ENCODE peak calls at places on chromosomes 2 and 18, in five cellular contexts. S is upper lobe of left lung, N is vagina, L is NB4, B is IMR-90. A is an unnamed sample.

GRCh38 chr18:70454705-70455322 is 166.0 kb downstream of the SOCS6 start:
- DNase-seq in S (no peak), L (peak), B (peak), N (no peak), A (no peak)

GRCh38 chr2:42851186-42851585 is 58.8 kb upstream of the HAAO start:
- DNase-seq in L (no peak), B (no peak), N (no peak), S (no peak), A (no peak)

GRCh38 chr2:38533180-38533579 is 69.5 kb downstream of the HNRNPLL start:
- DNase-seq in B (no peak), S (no peak), L (no peak), N (no peak), A (peak)

GRCh38 chr18:48026216-48026615 is 95.8 kb upstream of the SMAD2 start:
- DNase-seq in B (no peak), L (no peak), S (peak), N (no peak), A (no peak)

GRCh38 chr18:77230645-77231044 is 19.0 kb upstream of the GALR1 start:
- DNase-seq in L (no peak), S (no peak), N (no peak), B (no peak), A (no peak)

GRCh38 chr2:229446316-229446715 is 175.2 kb upstream of the PID1 start:
- DNase-seq in B (no peak), N (no peak), L (no peak), S (no peak), A (no peak)

GRCh38 chr2:39124770-39125075 is 3.9 kb upstream of the SOS1 start:
- DNase-seq in B (no peak), L (no peak), N (no peak), S (no peak), A (no peak)

GRCh38 chr2:196295005-196295404 is 123.6 kb upstream of the STK17B start:
- DNase-seq in L (no peak), N (no peak), S (no peak), B (no peak), A (no peak)

GRCh38 chr2:157441072-157441454 is 2.8 kb downstream of the CYTIP start:
- DNase-seq in B (no peak), L (no peak), N (no peak), S (no peak), A (no peak)

GRCh38 chr2:205590759-205591158 is 91.5 kb upstream of the NRP2 start:
- DNase-seq in S (no peak), N (no peak), B (peak), L (no peak), A (no peak)

GRCh38 chr2:126635281-126635680 is 20.7 kb upstream of the GYPC start:
- DNase-seq in L (peak), S (no peak), N (no peak), B (no peak), A (no peak)

DNA sequence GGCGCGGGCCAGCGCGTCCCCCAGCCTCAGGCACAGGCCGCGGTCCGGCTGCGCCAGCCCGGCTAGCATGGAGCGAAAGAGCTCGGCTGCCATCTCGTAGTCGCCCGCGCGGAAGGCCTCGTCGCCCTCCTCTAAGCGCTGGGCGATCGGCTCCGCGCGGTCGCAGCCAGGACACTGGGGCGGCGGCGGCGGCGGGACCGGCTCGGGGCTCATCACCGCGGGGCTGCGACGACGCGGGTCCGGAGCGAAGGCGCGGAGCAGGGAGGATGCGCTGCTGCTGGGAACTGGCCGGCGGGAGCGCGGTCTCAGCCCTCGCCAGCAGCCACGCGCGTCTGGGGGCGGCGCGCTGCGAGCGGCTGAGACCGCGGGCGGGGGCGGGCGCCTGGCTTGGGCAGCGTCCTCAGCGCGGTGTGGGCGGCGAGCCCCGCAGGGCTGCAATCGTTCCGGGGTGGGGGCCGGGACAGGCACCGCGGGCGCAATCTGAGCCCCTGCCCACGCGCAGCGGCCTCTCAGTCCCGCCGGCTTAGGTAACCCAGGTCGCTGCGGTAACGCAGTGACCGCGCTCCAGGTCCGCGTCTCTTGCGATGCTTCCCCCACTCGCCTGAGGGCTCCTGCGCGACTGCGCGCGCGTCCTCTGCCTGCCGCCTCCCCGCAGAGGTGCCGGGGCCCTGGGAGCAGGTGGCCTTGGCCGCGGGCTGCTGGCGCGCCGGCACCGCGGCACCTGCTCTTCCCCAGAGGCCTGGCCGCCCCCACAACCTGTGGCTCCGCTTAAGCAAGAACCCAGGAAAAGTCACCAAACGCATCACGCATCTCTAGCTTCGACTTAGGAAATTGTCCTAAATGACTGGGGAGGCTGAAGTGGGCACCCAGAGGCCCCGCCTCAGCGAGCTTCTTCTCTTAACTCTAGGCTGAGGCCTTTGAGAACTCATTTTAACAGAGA is at the start of gene LONRF2:
- DNase-seq in N (no peak), B (no peak), S (peak), L (no peak), A (peak)
- TF ChIP-seq POLR2A in N (no peak), B (no peak), S (no peak), L (no peak), A (no peak)

DNA sequence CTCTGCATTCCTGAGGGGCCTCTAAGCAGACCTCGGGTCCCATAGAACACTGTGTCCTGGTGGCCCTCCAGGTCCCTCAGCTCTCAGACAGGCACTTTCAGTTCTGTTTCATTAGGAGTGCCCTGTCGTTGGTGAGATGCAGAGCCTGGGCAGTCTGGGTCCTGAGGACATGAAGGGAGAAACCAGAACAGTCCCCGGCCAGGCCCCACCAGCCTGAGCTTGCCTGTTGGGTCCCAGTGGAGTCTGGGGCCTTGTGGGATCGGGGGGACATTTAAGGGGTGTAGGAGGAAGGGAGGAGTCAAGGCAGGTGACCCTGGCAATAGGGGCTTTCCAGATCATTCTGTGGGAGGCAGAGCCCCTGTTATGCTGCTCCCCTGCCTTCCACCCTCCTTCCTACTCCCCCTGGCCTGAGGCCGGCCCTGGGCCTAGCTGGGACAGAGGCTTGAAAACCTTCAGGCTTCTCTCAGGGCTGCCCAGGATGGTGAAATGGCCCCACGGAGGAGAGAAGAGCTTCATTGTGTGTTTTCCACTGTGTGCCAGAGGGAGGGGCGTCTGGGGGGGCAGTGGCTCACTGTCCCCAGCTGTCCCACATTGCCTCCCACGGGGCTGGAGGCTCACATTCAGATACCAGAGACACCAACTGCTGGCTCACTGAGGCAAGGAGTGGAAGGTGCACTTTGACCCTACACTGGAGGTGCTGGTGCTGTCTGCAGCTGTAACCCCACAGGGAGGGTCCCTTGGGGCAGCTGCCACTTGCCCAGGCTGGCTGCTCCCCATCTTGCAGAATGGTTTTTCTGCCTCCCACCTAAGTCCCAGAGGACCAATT is 26.6 kb upstream of the CATIP start:
- DNase-seq in S (peak), L (peak), N (no peak), B (no peak), A (no peak)
- TF ChIP-seq POLR2A in S (no peak), L (no peak), N (no peak), B (no peak), A (peak)

DNA sequence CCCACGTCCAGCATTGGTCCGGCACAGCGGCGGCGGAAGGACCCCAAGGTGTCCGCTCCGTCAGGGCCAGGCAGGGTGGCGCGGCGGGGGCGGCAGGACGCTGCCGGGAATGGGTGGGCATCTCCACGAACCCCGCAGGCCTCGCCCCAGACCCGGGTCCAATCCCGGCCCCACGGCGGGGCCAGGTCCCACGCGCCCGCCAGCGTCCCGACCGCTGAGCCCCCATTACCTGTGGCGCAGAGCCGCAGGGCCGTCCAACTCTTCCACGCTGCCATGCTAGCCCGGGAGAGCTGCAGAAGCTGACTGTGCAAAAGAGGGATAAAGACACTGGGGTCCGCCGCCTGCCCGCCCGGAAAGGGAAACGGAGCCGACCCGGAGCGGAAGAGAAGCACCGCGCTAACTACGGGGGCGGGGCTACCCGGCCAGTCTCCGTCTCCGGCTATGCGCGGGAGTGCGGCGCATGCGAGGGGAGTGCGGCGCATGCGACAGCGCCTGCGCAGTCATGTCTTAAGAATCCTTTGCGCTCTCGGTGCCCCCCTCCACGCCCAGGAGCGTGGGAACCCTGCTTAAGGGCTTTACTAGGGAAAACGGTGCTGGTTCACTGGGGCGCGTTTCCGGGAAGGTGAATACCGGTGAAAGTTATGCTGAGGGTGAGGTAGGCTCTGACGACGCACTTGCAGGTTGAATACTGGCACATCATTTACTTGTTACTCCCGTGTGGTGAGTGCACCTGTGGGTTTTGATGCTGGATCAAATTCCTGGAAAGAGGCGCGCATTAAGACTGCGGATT is at the start of gene TMX3:
- DNase-seq in L (peak), B (peak), N (no peak), S (peak), A (peak)
- TF ChIP-seq POLR2A in L (peak), B (no peak), N (no peak), S (peak), A (no peak)

GRCh38 chr2:70978388-70979357 is at the start of gene ANKRD53:
- DNase-seq in L (no peak), S (peak), N (peak), B (no peak), A (peak)
- TF ChIP-seq POLR2A in L (no peak), S (no peak), N (no peak), B (no peak), A (no peak)

DNA sequence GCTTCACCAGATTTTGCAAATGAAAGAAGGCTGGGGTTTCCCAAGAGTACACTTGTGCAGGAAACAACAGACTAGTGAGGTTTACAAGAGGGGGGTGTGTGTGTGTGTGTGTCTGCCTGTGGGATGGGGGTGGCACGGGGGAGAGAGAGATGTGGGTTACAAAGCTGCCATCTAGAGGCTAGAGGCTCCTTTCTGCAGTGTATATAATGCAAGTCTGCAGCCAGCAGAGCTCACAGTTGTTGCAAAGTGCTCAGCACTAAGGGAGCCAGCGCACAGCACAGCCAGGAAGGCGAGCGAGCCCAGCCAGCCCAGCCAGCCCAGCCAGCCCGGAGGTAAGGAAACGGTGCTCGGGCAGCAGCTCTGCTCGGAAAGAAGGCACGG is at the start of gene ACKR3:
- DNase-seq in S (peak), B (peak), L (peak), N (no peak), A (peak)
- TF ChIP-seq POLR2A in S (no peak), B (no peak), L (no peak), N (no peak), A (peak)

GRCh38 chr2:149731112-149731511 is 143.5 kb upstream of the MMADHC start:
- DNase-seq in S (no peak), L (no peak), B (no peak), N (no peak), A (no peak)

GRCh38 chr2:149729575-149729974 is 142.0 kb upstream of the MMADHC start:
- DNase-seq in L (no peak), B (no peak), S (no peak), N (no peak), A (no peak)

GRCh38 chr2:149732730-149733290 is 145.2 kb upstream of the MMADHC start:
- DNase-seq in B (no peak), N (no peak), S (no peak), L (no peak), A (no peak)

GRCh38 chr2:149733936-149734685 is 146.5 kb upstream of the MMADHC start:
- DNase-seq in S (no peak), N (no peak), B (peak), L (no peak), A (no peak)

DNA sequence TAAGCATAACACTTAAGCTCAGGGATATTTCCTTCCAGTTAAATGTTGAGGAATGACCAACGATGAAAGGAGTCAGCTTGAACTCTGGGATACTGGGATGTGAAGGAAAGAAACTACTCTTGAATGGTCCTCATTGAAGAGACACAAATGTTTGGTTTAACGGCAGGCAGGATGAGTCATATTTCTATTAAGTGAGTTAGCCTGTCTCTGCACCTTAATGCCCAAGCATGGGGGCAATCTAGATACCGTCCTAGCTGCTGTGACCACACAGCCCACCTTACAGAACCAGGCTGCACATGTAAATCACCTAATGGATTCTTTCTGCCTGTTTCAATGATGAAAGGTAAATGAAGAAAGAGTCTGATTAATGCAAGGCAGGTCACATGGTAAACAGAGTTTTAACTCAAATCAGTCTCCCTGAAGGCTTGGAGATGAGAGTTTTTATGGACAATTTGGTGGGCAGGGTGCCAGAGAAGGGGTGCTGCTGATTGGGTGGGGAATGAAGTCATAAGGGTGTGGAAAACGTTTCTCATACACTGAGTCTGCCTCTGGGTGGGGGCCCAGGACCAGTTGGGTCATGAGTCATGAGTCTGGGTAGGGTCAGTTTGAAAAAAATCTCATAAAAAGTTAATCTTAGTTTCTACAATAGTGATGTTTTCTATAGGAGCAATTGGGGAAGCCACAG is 144.6 kb upstream of the MMADHC start:
- DNase-seq in L (no peak), S (no peak), N (no peak), B (peak), A (no peak)
- TF ChIP-seq POLR2A in L (no peak), S (no peak), N (no peak), B (no peak), A (no peak)

GRCh38 chr2:101831351-101831865 is 133.9 kb downstream of the MAP4K4 start:
- DNase-seq in N (no peak), B (peak), S (no peak), L (peak), A (peak)
- TF ChIP-seq POLR2A in N (no peak), B (no peak), S (no peak), L (no peak), A (no peak)

GRCh38 chr2:226798422-226799210 is 1.0 kb downstream of the IRS1 start:
- DNase-seq in B (peak), S (peak), L (peak), N (no peak), A (peak)

GRCh38 chr2:226797989-226798421 is 1.6 kb downstream of the IRS1 start:
- DNase-seq in N (no peak), L (no peak), S (no peak), B (peak), A (no peak)

GRCh38 chr2:226800941-226801784 is 1.5 kb upstream of the IRS1 start:
- DNase-seq in L (peak), S (peak), B (peak), N (peak), A (peak)

GRCh38 chr2:226799976-226800940 is 638 bp upstream of the IRS1 start:
- DNase-seq in N (no peak), B (peak), L (peak), S (no peak), A (no peak)

GRCh38 chr2:226799211-226799975 is at the start of gene IRS1:
- DNase-seq in S (peak), N (no peak), B (peak), L (peak), A (peak)
- TF ChIP-seq POLR2A in S (no peak), N (no peak), B (no peak), L (peak), A (no peak)

DNA sequence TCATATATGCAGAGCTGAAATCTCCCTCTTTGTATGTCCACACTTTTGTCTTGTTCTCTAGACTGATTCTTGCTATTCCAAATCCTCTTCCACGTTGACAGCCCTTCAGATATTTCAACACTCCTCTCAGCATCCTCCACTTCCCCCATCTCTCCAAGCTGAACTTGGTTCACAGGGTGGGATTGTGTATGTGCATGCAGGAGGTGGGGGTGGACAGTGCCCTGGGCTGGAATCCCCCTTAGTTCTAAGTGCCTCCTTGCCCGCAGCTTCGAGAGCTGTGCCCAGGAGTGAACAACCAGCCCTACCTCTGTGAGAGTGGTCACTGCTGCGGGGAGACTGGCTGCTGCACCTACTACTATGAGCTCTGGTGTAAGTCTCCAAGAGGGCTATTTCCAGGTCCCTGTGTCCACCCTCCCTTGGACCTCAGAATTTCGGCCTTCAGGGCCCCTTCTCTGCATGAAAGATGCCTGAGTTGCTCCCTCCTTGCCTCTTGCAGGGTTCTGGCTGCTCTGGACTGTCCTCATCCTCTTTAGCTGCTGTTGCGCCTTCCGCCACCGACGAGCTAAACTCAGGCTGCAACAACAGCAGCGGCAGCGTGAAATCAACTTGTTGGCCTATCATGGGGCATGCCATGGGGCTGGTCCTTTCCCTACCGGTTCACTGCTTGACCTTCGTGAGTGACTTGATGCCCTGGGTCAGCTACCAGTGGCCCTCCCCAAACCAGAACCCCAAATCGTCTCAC is 1.3 kb downstream of the WBP1 start:
- DNase-seq in B (no peak), L (no peak), S (no peak), N (no peak), A (no peak)
- TF ChIP-seq POLR2A in B (no peak), L (no peak), S (no peak), N (no peak), A (peak)

A was measured in GM12891.